ENCODE peak calls at places on chromosomes 11 and 22, in five cellular contexts. Y is bronchial epithelial cell, P is fibroblast of villous mesenchyme, W is MM.1S, H is MCF 10A. G is an unnamed sample.

GRCh38 chr11:30724274-30724673 is 138.1 kb upstream of the MPPED2 start:
- DNase-seq in Y (no peak), P (no peak), W (no peak), H (no peak), G (no peak)

GRCh38 chr11:27040302-27041115 is at the start of gene BBOX1:
- DNase-seq in Y (peak; percentile 97), P (no peak), W (no peak), H (peak; percentile 92), G (no peak)

GRCh38 chr11:15627560-15627959 is 512.8 kb downstream of the INSC start:
- DNase-seq in Y (peak; percentile 41), P (no peak), W (no peak), H (peak; percentile 7), G (no peak)

GRCh38 chr11:84408946-84409411 is 1122.8 kb upstream of the CCDC90B start:
- DNase-seq in Y (peak; percentile 33), P (no peak), W (no peak), H (no peak), G (no peak)

GRCh38 chr22:50014053-50014501 is 1.5 kb upstream of the IL17REL start:
- DNase-seq in Y (no peak), P (no peak), W (no peak), H (no peak), G (no peak)

GRCh38 chr22:25833676-25834075 is 91.7 kb downstream of the MYO18B start:
- DNase-seq in Y (no peak), P (no peak), W (no peak), H (no peak), G (no peak)

GRCh38 chr11:58830693-58831301 is 13.7 kb downstream of the GLYATL2 start:
- DNase-seq in Y (no peak), P (no peak), W (no peak), H (no peak), G (no peak)

GRCh38 chr22:50684986-50685385 is 12.4 kb downstream of the SHANK3 start:
- DNase-seq in Y (no peak), P (no peak), W (no peak), H (no peak), G (no peak)

GRCh38 chr11:119650251-119650650 is 78.7 kb downstream of the NECTIN1 start:
- DNase-seq in Y (peak; percentile 64), P (no peak), W (no peak), H (peak; percentile 40), G (no peak)

GRCh38 chr11:123357990-123358827 is 71.9 kb upstream of the GRAMD1B start:
- DNase-seq in Y (peak; percentile 23), P (peak; percentile 4), W (peak; percentile 10), H (no peak), G (peak; percentile 68)

GRCh38 chr11:67283490-67283963 is 5.6 kb upstream of the ANKRD13D start:
- DNase-seq in Y (no peak), P (no peak), W (no peak), H (no peak), G (no peak)

GRCh38 chr11:44127130-44127529 is 31.7 kb downstream of the EXT2 start:
- DNase-seq in Y (no peak), P (no peak), W (no peak), H (no peak), G (no peak)

GRCh38 chr11:278001-278951 is at the start of gene NLRP6:
- DNase-seq in Y (no peak), P (no peak), W (no peak), H (no peak), G (no peak)

GRCh38 chr22:20904008-20904979 is 12.9 kb upstream of the CRKL start:
- DNase-seq in Y (peak; percentile 100), P (peak; percentile 98), W (no peak), H (peak; percentile 98), G (no peak)

GRCh38 chr11:77166021-77166420 is 38.0 kb downstream of the MYO7A start:
- DNase-seq in Y (no peak), P (no peak), W (no peak), H (no peak), G (no peak)

GRCh38 chr11:67664696-67665536 is 9.5 kb downstream of the ALDH3B2 start:
- DNase-seq in Y (no peak), P (no peak), W (no peak), H (no peak), G (peak; percentile 11)

GRCh38 chr11:1486054-1486825 is at the start of gene MOB2:
- DNase-seq in Y (no peak), P (no peak), W (no peak), H (no peak), G (peak; percentile 47)

GRCh38 chr22:44839721-44840120 is 87.3 kb downstream of the ARHGAP8 start:
- DNase-seq in Y (no peak), P (no peak), W (no peak), H (no peak), G (no peak)

GRCh38 chr11:66546966-66547661 is 411 bp downstream of the ACTN3 start:
- DNase-seq in Y (no peak), P (no peak), W (no peak), H (no peak), G (no peak)

GRCh38 chr11:86079421-86079820 is 10.5 kb upstream of the PICALM start:
- DNase-seq in Y (no peak), P (no peak), W (no peak), H (no peak), G (no peak)

GRCh38 chr22:38843716-38844660 is at the start of gene NPTXR:
- DNase-seq in Y (no peak), P (peak; percentile 16), W (no peak), H (no peak), G (no peak)

GRCh38 chr11:61072316-61073109 is 29.8 kb upstream of the CD5 start:
- DNase-seq in Y (no peak), P (no peak), W (no peak), H (no peak), G (no peak)

GRCh38 chr22:42399315-42400271 is 32.6 kb downstream of the NFAM1 start:
- DNase-seq in Y (no peak), P (peak; percentile 42), W (peak; percentile 85), H (no peak), G (no peak)

GRCh38 chr22:49011379-49011768 is 816.3 kb downstream of the BRD1 start:
- DNase-seq in Y (no peak), P (no peak), W (no peak), H (no peak), G (no peak)

GRCh38 chr22:44426981-44427380 is 71.1 kb downstream of the RTL6 start:
- DNase-seq in Y (no peak), P (no peak), W (no peak), H (no peak), G (no peak)

GRCh38 chr11:86765146-86765663 is 35.1 kb upstream of the PRSS23 start:
- DNase-seq in Y (no peak), P (no peak), W (no peak), H (no peak), G (no peak)

GRCh38 chr11:46725338-46726205 is 6.6 kb downstream of the F2 start:
- DNase-seq in Y (no peak), P (no peak), W (no peak), H (no peak), G (no peak)

GRCh38 chr11:67056640-67057409 is at the start of gene RHOD:
- DNase-seq in Y (no peak), P (no peak), W (peak; percentile 64), H (peak; percentile 61), G (peak; percentile 67)

GRCh38 chr11:111382451-111382850 is 3.4 kb upstream of the POU2AF1 start:
- DNase-seq in Y (no peak), P (no peak), W (no peak), H (no peak), G (no peak)

GRCh38 chr11:431921-432320 is 9.9 kb downstream of the ANO9 start:
- DNase-seq in Y (no peak), P (no peak), W (no peak), H (no peak), G (no peak)

GRCh38 chr11:80521592-80521991 is 1080.8 kb upstream of the TENM4 start:
- DNase-seq in Y (peak; percentile 84), P (no peak), W (no peak), H (no peak), G (no peak)

DNA sequence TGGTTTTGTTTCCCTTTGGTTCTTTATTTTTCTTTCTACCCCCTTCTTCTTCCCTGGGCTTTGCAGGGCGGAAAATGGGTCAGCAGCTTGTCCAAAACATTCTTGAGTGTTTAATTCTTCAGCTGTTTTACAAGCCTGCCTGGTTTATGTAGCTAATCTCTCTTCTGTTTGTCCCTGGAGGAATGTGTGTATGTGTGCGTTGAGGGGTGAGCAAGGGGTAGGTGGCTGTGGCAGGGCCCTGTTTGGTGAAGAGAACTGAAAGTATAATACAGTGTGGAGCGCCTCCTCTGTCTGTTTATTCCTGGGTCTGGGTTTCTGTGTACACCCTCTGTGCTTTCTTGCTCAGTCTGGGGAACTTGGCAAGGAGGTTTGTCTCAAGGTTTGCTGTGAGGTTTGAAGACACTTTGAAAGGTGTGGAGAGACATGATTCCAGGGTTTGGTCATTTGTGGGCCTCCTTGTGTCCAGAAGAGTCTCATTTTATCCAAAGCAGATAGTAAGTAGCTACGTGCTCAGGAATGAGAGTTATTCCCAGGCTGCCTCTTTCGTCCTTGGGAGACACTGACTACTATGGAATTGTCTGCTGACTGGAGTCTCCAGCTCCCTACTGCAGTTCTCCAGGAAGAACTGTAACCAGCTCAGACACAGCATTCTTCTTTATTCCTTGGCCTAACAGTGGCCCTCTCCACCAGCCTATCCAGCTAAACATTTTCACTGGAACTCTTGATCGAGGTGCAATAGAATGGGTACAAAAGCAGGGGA is 175.6 kb downstream of the ADAMTS15 start:
- DNase-seq in Y (no peak), P (peak; percentile 92), W (no peak), H (no peak), G (no peak)
- TF ChIP-seq CTCF in Y (no peak), P (peak; percentile 53), W (no peak), H (no peak), G (no peak)

GRCh38 chr11:40306938-40307548 is 1152.4 kb downstream of the LRRC4C start:
- DNase-seq in Y (peak; percentile 62), P (peak; percentile 54), W (peak; percentile 34), H (peak; percentile 65), G (peak; percentile 34)
- TF ChIP-seq CTCF in Y (peak; percentile 67), P (peak; percentile 87), W (peak; percentile 60), H (peak; percentile 74), G (peak; percentile 43)

GRCh38 chr11:21511835-21512440 is 680.9 kb upstream of the ANO5 start:
- DNase-seq in Y (peak; percentile 81), P (peak; percentile 1), W (peak; percentile 72), H (peak; percentile 44), G (peak; percentile 24)

GRCh38 chr11:21520244-21520643 is 672.6 kb upstream of the ANO5 start:
- DNase-seq in Y (no peak), P (no peak), W (no peak), H (no peak), G (no peak)

GRCh38 chr11:21514298-21514697 is 678.6 kb upstream of the ANO5 start:
- DNase-seq in Y (peak; percentile 17), P (no peak), W (peak; percentile 59), H (no peak), G (no peak)
- TF ChIP-seq CTCF in Y (peak; percentile 48), P (no peak), W (peak; percentile 72), H (no peak), G (peak; percentile 7)

DNA sequence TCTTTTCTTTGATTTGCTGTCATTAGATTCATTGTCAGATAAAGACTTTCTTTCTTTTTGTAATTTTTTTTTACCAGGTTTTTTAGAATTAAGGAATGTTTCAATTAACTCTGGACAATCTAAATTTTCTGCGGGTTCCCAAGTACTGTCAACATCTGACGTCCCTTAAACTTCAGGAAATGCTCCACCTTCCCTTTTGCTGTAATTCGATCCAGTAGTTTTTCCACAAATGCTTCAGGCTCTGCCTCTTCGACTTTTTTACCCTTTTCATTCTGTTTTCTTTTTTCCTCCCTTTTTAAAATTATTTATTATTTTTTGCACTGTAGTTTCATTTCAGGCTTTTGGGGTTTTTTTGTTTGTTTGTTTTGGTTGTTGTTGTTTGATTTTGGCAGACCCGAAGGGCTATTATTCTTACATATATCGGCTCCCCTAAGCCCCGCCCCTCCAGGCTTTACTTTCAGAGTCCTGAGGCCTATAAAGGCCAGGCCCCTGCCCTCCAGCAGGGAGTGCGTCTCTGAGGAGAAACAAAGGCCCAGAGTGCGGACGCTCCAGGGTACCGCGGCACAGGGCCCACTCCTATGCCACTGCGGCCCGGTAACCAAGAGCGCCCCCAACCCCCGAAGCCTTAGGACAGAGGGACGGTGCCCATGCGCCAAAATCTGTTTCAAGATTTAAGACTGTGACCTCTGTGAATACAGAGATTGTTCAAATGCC is 116.4 kb downstream of the TYR start:
- DNase-seq in Y (peak; percentile 7), P (peak; percentile 12), W (no peak), H (no peak), G (no peak)
- TF ChIP-seq CTCF in Y (no peak), P (no peak), W (no peak), H (no peak), G (no peak)